ENCODE peak calls at places on chromosomes 7 and 10, in nine cellular contexts. W, Z, U, D, F, J, G, X and N are unnamed samples.

GRCh38 chr7:149689591-149689845 is 83.9 kb downstream of the ZNF467 start:
- DNase-seq in W (no peak), Z (no peak), U (no peak), D (no peak), F (no peak), J (no peak), G (no peak), X (no peak), N (no peak)

GRCh38 chr7:48337012-48337621 is 165.9 kb downstream of the ABCA13 start:
- DNase-seq in W (peak; percentile 37), Z (no peak), U (peak; percentile 75), D (no peak), F (peak; percentile 37), J (no peak), G (peak; percentile 38), X (no peak), N (no peak)

GRCh38 chr7:34463830-34464229 is 194.2 kb upstream of the NPSR1 start:
- DNase-seq in W (no peak), Z (no peak), U (peak; percentile 8), D (no peak), F (peak; percentile 7), J (no peak), G (no peak), X (no peak), N (no peak)

GRCh38 chr7:117401293-117402002 is 25.8 kb downstream of the ASZ1 start:
- DNase-seq in W (no peak), Z (no peak), U (peak; percentile 38), D (no peak), F (peak; percentile 33), J (no peak), G (no peak), X (no peak), N (no peak)

GRCh38 chr7:73871163-73872011 is 10.4 kb downstream of the TMEM270 start:
- DNase-seq in W (no peak), Z (no peak), U (no peak), D (no peak), F (no peak), J (no peak), G (no peak), X (peak; percentile 60), N (no peak)

GRCh38 chr7:87058739-87059524 is 522 bp downstream of the ELAPOR2 start:
- DNase-seq in W (no peak), Z (no peak), U (peak; percentile 1), D (peak; percentile 0), F (no peak), J (peak; percentile 0), G (no peak), X (no peak), N (no peak)

GRCh38 chr7:26525413-26526287 is 234.0 kb downstream of the SNX10 start:
- DNase-seq in W (no peak), Z (no peak), U (no peak), D (no peak), F (no peak), J (no peak), G (peak; percentile 17), X (no peak), N (no peak)

GRCh38 chr7:37986780-37987380 is 66.4 kb downstream of the EPDR1 start:
- DNase-seq in W (no peak), Z (no peak), U (peak; percentile 39), D (no peak), F (no peak), J (no peak), G (no peak), X (no peak), N (no peak)

GRCh38 chr10:14014423-14014822 is 316.3 kb downstream of the FRMD4A start:
- DNase-seq in W (no peak), Z (no peak), U (no peak), D (no peak), F (no peak), J (no peak), G (no peak), X (no peak), N (no peak)

GRCh38 chr10:97464226-97464625 is 18.3 kb downstream of the ZDHHC16 start:
- DNase-seq in W (no peak), Z (no peak), U (no peak), D (no peak), F (no peak), J (no peak), G (no peak), X (no peak), N (no peak)

GRCh38 chr7:44383566-44383965 is 58.2 kb upstream of the CAMK2B start:
- DNase-seq in W (no peak), Z (peak; percentile 69), U (peak; percentile 69), D (no peak), F (no peak), J (peak; percentile 39), G (no peak), X (no peak), N (no peak)

GRCh38 chr10:11757452-11757819 is 15.3 kb downstream of the ECHDC3 start:
- DNase-seq in W (no peak), Z (no peak), U (peak; percentile 95), D (no peak), F (no peak), J (no peak), G (no peak), X (peak; percentile 59), N (no peak)

GRCh38 chr10:48234807-48235206 is 39.7 kb downstream of the FRMPD2 start:
- DNase-seq in W (no peak), Z (no peak), U (no peak), D (no peak), F (no peak), J (no peak), G (no peak), X (no peak), N (no peak)

GRCh38 chr7:157018328-157018996 is 8.0 kb upstream of the MNX1 start:
- DNase-seq in W (no peak), Z (no peak), U (no peak), D (no peak), F (no peak), J (no peak), G (no peak), X (no peak), N (no peak)

GRCh38 chr7:54129035-54129434 is 413.1 kb upstream of the VSTM2A start:
- DNase-seq in W (no peak), Z (no peak), U (no peak), D (no peak), F (no peak), J (no peak), G (no peak), X (no peak), N (no peak)

GRCh38 chr10:101036726-101037125 is 5.7 kb downstream of the SFXN3 start:
- DNase-seq in W (no peak), Z (peak; percentile 59), U (no peak), D (no peak), F (no peak), J (no peak), G (no peak), X (no peak), N (no peak)

GRCh38 chr7:16785846-16786245 is 19.0 kb downstream of the AGR2 start:
- DNase-seq in W (no peak), Z (no peak), U (no peak), D (no peak), F (no peak), J (no peak), G (no peak), X (no peak), N (no peak)

GRCh38 chr7:138388673-138389491 is 71.2 kb upstream of the TRIM24 start:
- DNase-seq in W (no peak), Z (no peak), U (no peak), D (no peak), F (peak; percentile 62), J (no peak), G (no peak), X (no peak), N (no peak)

GRCh38 chr7:87933953-87934698 is at the start of gene ADAM22:
- DNase-seq in W (peak; percentile 86), Z (peak; percentile 96), U (peak; percentile 83), D (peak; percentile 67), F (peak; percentile 79), J (peak; percentile 60), G (peak; percentile 83), X (peak; percentile 91), N (peak; percentile 75)

GRCh38 chr10:32954545-32955298 is 3.3 kb downstream of the ITGB1 start:
- DNase-seq in W (no peak), Z (no peak), U (no peak), D (no peak), F (no peak), J (no peak), G (no peak), X (no peak), N (no peak)

GRCh38 chr7:119350334-119350733 is 922.6 kb upstream of the KCND2 start:
- DNase-seq in W (no peak), Z (no peak), U (no peak), D (no peak), F (no peak), J (no peak), G (no peak), X (no peak), N (no peak)

GRCh38 chr7:12244129-12244528 is 33.0 kb downstream of the TMEM106B start:
- DNase-seq in W (no peak), Z (no peak), U (peak; percentile 43), D (no peak), F (peak; percentile 63), J (peak; percentile 15), G (peak; percentile 31), X (no peak), N (no peak)

GRCh38 chr10:32190890-32191491 is 134.8 kb upstream of the KIF5B start:
- DNase-seq in W (no peak), Z (no peak), U (peak; percentile 62), D (no peak), F (peak; percentile 42), J (no peak), G (peak; percentile 65), X (no peak), N (no peak)

GRCh38 chr10:119461380-119461779 is 81.1 kb downstream of the RGS10 start:
- DNase-seq in W (no peak), Z (no peak), U (no peak), D (no peak), F (no peak), J (no peak), G (no peak), X (no peak), N (no peak)

GRCh38 chr10:101080933-101081546 is 19.3 kb downstream of the KAZALD1 start:
- DNase-seq in W (no peak), Z (no peak), U (peak; percentile 29), D (no peak), F (no peak), J (no peak), G (no peak), X (no peak), N (no peak)

GRCh38 chr10:60414877-60415585 is 25.4 kb upstream of the ANK3 start:
- DNase-seq in W (no peak), Z (no peak), U (peak; percentile 76), D (no peak), F (peak; percentile 27), J (peak; percentile 75), G (no peak), X (no peak), N (no peak)

GRCh38 chr10:47031251-47031952 is 120.2 kb downstream of the PTPN20 start:
- DNase-seq in W (no peak), Z (peak; percentile 60), U (no peak), D (no peak), F (peak; percentile 29), J (no peak), G (no peak), X (no peak), N (no peak)

GRCh38 chr7:134907000-134907399 is 79.3 kb upstream of the AGBL3 start:
- DNase-seq in W (no peak), Z (no peak), U (no peak), D (no peak), F (no peak), J (no peak), G (no peak), X (no peak), N (no peak)

GRCh38 chr7:47254081-47255006 is 327.6 kb downstream of the TNS3 start:
- DNase-seq in W (no peak), Z (peak; percentile 95), U (peak; percentile 67), D (peak; percentile 33), F (peak; percentile 59), J (peak; percentile 75), G (peak; percentile 68), X (peak; percentile 95), N (peak; percentile 27)

GRCh38 chr7:155007947-155008346 is 5.0 kb upstream of the PAXIP1 start:
- DNase-seq in W (no peak), Z (no peak), U (peak; percentile 22), D (no peak), F (peak; percentile 48), J (no peak), G (peak; percentile 51), X (no peak), N (no peak)

GRCh38 chr7:137970263-137970975 is 31.5 kb downstream of the CREB3L2 start:
- DNase-seq in W (peak; percentile 41), Z (no peak), U (peak; percentile 93), D (no peak), F (peak; percentile 40), J (peak; percentile 50), G (peak; percentile 36), X (peak; percentile 73), N (no peak)